ENCODE peak calls at places on chromosomes 12 and 14, in five cellular contexts. S, B, V, W and L are unnamed samples.

GRCh38 chr12:120466560-120467315 is 2.8 kb downstream of the SRSF9 start:
- DNase-seq in S (no peak), B (peak; percentile 72), W (peak; percentile 52), V (no peak), L (peak; percentile 43)

GRCh38 chr12:48995061-48995879 is 3.9 kb downstream of the DDN start:
- DNase-seq in W (peak; percentile 85), B (peak; percentile 95), S (no peak), V (peak; percentile 74), L (peak; percentile 88)

GRCh38 chr12:72330291-72330690 is 58.1 kb downstream of the TRHDE start:
- DNase-seq in W (peak; percentile 68), B (peak; percentile 55), V (peak; percentile 20), S (no peak), L (no peak)

GRCh38 chr12:22415342-22416309 is 81.1 kb upstream of the ST8SIA1 start:
- DNase-seq in S (no peak), V (no peak), W (no peak), B (no peak), L (no peak)

GRCh38 chr12:87953257-87953860 is 75.8 kb downstream of the C12orf50 start:
- DNase-seq in S (no peak), W (peak; percentile 53), B (no peak), V (peak; percentile 36), L (peak; percentile 51)

GRCh38 chr14:24430143-24430681 is 458 bp downstream of the KHNYN start:
- DNase-seq in B (peak; percentile 79), W (peak; percentile 86), S (no peak), V (peak; percentile 42), L (peak; percentile 68)

GRCh38 chr12:63967358-63967757 is 122.9 kb downstream of the SRGAP1 start:
- DNase-seq in B (no peak), S (no peak), V (no peak), W (no peak), L (no peak)

GRCh38 chr14:101072945-101073597 is 169.5 kb upstream of the RTL1 start:
- DNase-seq in W (peak; percentile 95), S (peak; percentile 61), B (peak; percentile 86), V (peak; percentile 40), L (peak; percentile 81)

GRCh38 chr12:101407054-101407437 is 526 bp downstream of the ARL1 start:
- DNase-seq in W (no peak), V (no peak), B (no peak), S (no peak), L (peak; percentile 55)

GRCh38 chr14:85319998-85320397 is 209.9 kb upstream of the FLRT2 start:
- DNase-seq in V (no peak), B (no peak), W (peak; percentile 64), S (no peak), L (no peak)

GRCh38 chr14:64914237-64914971 is at the start of gene CHURC1:
- DNase-seq in W (peak; percentile 98), S (peak; percentile 89), V (peak; percentile 96), B (peak; percentile 98), L (peak; percentile 97)
- H3K23ac ChIP-seq in W (no peak within 1 kb of the TSS), S (no peak within 1 kb of the TSS), V (peak within 1 kb of the TSS; percentile 68), B (no peak within 1 kb of the TSS), L (no peak within 1 kb of the TSS)

GRCh38 chr14:49980027-49980426 is 87.1 kb downstream of the ARF6 start:
- DNase-seq in V (no peak), S (no peak), B (no peak), W (peak; percentile 16), L (no peak)

GRCh38 chr14:49984419-49984818 is 91.5 kb downstream of the ARF6 start:
- DNase-seq in S (no peak), W (peak; percentile 82), V (no peak), B (no peak), L (no peak)

GRCh38 chr14:49986344-49987014 is 93.6 kb downstream of the ARF6 start:
- DNase-seq in B (no peak), W (peak; percentile 45), S (no peak), V (no peak), L (peak; percentile 14)

GRCh38 chr14:49982082-49982481 is 89.2 kb downstream of the ARF6 start:
- DNase-seq in W (no peak), V (no peak), S (no peak), B (no peak), L (peak; percentile 51)

DNA sequence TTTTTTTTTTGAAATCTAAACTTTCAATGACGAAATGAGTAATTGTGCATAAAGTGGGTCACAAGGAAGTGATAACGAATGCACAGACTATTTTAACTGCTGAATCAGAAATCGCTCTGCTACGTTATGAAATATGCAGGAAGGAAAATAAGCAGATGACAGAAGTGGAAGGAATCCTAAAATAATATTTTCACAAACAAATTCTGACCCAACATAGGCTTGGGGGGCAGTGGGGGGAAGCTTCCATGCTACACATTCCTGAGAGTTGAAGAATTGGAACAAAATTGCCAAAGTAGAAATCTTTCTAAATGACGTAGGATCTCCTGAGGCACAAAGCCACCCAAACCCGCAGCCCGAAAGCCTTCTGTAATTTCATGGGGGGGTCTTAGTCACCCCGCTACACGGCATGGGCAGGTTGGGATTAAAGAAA is 89.7 kb downstream of the ARF6 start:
- DNase-seq in V (no peak), S (no peak), B (no peak), W (peak; percentile 38), L (peak; percentile 78)
- H2AFZ ChIP-seq in V (no peak overlapping the region), S (no peak overlapping the region), B (no peak overlapping the region), W (no peak overlapping the region), L (no peak overlapping the region)

GRCh38 chr12:85996280-85996679 is 122.2 kb downstream of the NTS start:
- DNase-seq in S (no peak), B (no peak), V (no peak), W (peak; percentile 9), L (no peak)
- H2BK12ac ChIP-seq in S (no peak overlapping the region), B (no peak overlapping the region), V (no peak overlapping the region), W (no peak overlapping the region), L (no peak overlapping the region)

GRCh38 chr14:61663312-61663974 is 31.9 kb upstream of the HIF1A start:
- DNase-seq in W (no peak), B (no peak), V (no peak), S (no peak), L (no peak)

GRCh38 chr14:61662001-61662400 is 33.3 kb upstream of the HIF1A start:
- DNase-seq in W (no peak), B (no peak), S (no peak), V (no peak), L (no peak)

GRCh38 chr14:61661471-61661988 is 33.8 kb upstream of the HIF1A start:
- DNase-seq in B (no peak), S (no peak), W (peak; percentile 34), V (no peak), L (peak; percentile 37)

GRCh38 chr14:61659582-61659981 is 35.7 kb upstream of the HIF1A start:
- DNase-seq in W (no peak), V (no peak), B (no peak), S (no peak), L (no peak)

DNA sequence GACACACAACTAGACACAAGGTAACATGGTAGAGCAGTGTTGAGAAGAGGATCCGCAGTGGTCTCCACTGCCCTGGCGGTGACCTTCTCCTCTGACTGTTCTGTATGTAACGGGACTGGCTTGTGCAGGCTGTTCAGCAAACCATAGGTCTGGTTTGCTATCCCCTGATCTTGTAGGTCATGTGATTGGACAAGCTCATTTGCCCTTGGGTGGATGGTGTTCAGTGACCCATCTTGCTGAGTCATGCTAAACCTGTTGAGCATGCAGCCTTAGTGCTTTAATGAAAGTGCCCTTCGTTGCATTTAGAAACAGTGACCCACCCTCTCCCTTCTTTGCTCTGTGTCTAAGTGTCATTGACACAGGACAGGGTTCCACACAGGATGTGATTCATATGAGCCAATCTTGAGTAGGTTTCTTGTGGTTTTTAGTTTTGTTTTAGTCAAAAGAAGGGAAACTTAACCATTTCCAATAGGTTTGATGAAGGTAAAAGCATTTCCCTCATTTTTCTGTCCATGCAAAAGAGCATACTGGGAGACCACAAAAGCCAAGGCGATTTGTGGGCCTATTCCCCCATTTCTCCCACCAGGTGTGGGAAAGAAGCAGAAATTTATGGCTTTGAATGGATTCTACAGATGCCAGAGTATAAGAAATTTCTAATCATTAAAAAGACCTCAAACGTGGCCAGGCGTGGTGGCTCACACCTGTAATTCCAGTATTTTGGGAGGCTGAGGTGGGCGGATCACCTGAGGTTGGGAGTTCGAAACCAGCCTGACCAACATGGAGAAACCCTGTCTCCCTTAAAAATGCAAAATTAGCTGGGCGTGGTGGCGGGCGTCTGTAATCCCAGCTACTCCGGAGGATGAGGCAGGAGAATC is 32.6 kb upstream of the HIF1A start:
- DNase-seq in B (no peak), S (no peak), W (peak; percentile 83), V (no peak), L (peak; percentile 65)
- H3K23ac ChIP-seq in B (no peak overlapping the region), S (no peak overlapping the region), W (no peak overlapping the region), V (no peak overlapping the region), L (no peak overlapping the region)

GRCh38 chr12:112939761-112940357 is 1.6 kb downstream of the OAS3 start:
- DNase-seq in S (no peak), W (no peak), V (no peak), B (no peak), L (no peak)
- H2AFZ ChIP-seq in S (no peak overlapping the region), W (no peak overlapping the region), V (no peak overlapping the region), B (no peak overlapping the region), L (no peak overlapping the region)

GRCh38 chr14:95244587-95244986 is 75.1 kb downstream of the CLMN start:
- DNase-seq in B (no peak), W (no peak), V (no peak), S (no peak), L (no peak)
- H2BK12ac ChIP-seq in B (no peak overlapping the region), W (no peak overlapping the region), V (no peak overlapping the region), S (no peak overlapping the region), L (no peak overlapping the region)

GRCh38 chr14:26026384-26026783 is 571.4 kb downstream of the NOVA1 start:
- DNase-seq in V (no peak), W (no peak), B (no peak), S (no peak), L (no peak)
- H3K23ac ChIP-seq in V (no peak overlapping the region), W (no peak overlapping the region), B (no peak overlapping the region), S (no peak overlapping the region), L (no peak overlapping the region)